ENCODE peak calls at places on chromosomes 7 and 10, in eight cellular contexts. P, D, U, A, R, L, H and J are unnamed samples. For H3K4me1, the result is how much of the 10 kb centered on the place peaks cover.

GRCh38 chr10:96632974-96633373 is 46.2 kb upstream of the TM9SF3 start:
- DNase-seq in P (no peak), D (no peak), U (peak), A (no peak), R (no peak), L (no peak), H (no peak), J (no peak)

GRCh38 chr10:82668266-82668665 is 793.3 kb downstream of the NRG3 start:
- DNase-seq in P (no peak), D (peak), U (no peak), A (no peak), R (no peak), L (no peak), H (no peak), J (no peak)

GRCh38 chr10:119724630-119725549 is 960 bp upstream of the INPP5F start:
- DNase-seq in P (no peak), D (no peak), U (no peak), A (no peak), R (no peak), L (no peak), H (no peak), J (no peak)

GRCh38 chr7:129986600-129986999 is 33.8 kb upstream of the UBE2H start:
- DNase-seq in P (no peak), D (no peak), U (no peak), A (no peak), R (no peak), L (no peak), H (no peak), J (no peak)

GRCh38 chr10:42690449-42691360 is 52.3 kb upstream of the ZNF33B start:
- DNase-seq in P (peak), D (peak), U (no peak), A (no peak), R (peak), L (no peak), H (no peak), J (no peak)

GRCh38 chr10:77974396-77975074 is 48.0 kb upstream of the DLG5 start:
- DNase-seq in P (peak), D (peak), U (peak), A (peak), R (peak), L (peak), H (no peak), J (no peak)

GRCh38 chr10:31017534-31018361 is 13.9 kb downstream of the ZNF438 start:
- DNase-seq in P (no peak), D (no peak), U (no peak), A (no peak), R (no peak), L (no peak), H (no peak), J (no peak)

GRCh38 chr7:157434231-157434630 is 97.4 kb downstream of the DNAJB6 start:
- DNase-seq in P (no peak), D (no peak), U (no peak), A (peak), R (peak), L (no peak), H (no peak), J (no peak)

GRCh38 chr10:62635127-62635526 is 169.4 kb upstream of the ADO start:
- DNase-seq in P (no peak), D (no peak), U (no peak), A (no peak), R (no peak), L (no peak), H (no peak), J (no peak)

GRCh38 chr7:42621543-42622219 is 290.2 kb downstream of the C7orf25 start:
- DNase-seq in P (no peak), D (peak), U (no peak), A (no peak), R (no peak), L (no peak), H (no peak), J (no peak)

GRCh38 chr10:73586583-73586984 is 4.6 kb downstream of the USP54 start:
- DNase-seq in P (peak), D (peak), U (peak), A (peak), R (no peak), L (peak), H (peak), J (no peak)

GRCh38 chr7:118949031-118949430 is 724.5 kb downstream of the ANKRD7 start:
- DNase-seq in P (no peak), D (no peak), U (no peak), A (no peak), R (no peak), L (no peak), H (no peak), J (no peak)

GRCh38 chr10:78349165-78349516 is 315.5 kb downstream of the RPS24 start:
- DNase-seq in P (no peak), D (no peak), U (no peak), A (no peak), R (peak), L (no peak), H (no peak), J (peak)

GRCh38 chr7:46291601-46292150 is 370.6 kb upstream of the IGFBP3 start:
- DNase-seq in P (no peak), D (no peak), U (peak), A (no peak), R (no peak), L (no peak), H (peak), J (no peak)

GRCh38 chr7:105775580-105775979 is 100.8 kb downstream of the ATXN7L1 start:
- DNase-seq in P (no peak), D (no peak), U (no peak), A (no peak), R (no peak), L (no peak), H (no peak), J (no peak)

GRCh38 chr7:47335071-47335470 is 246.8 kb downstream of the TNS3 start:
- DNase-seq in P (no peak), D (no peak), U (no peak), A (no peak), R (peak), L (no peak), H (no peak), J (no peak)

GRCh38 chr7:43040461-43040860 is 72.0 kb upstream of the HECW1 start:
- DNase-seq in P (no peak), D (peak), U (no peak), A (no peak), R (no peak), L (no peak), H (no peak), J (no peak)

GRCh38 chr10:120403109-120403508 is 53.9 kb upstream of the PLPP4 start:
- DNase-seq in P (no peak), D (no peak), U (no peak), A (no peak), R (no peak), L (no peak), H (no peak), J (no peak)

GRCh38 chr10:24925799-24926198 is 26.6 kb downstream of the PRTFDC1 start:
- DNase-seq in P (no peak), D (no peak), U (no peak), A (no peak), R (no peak), L (no peak), H (no peak), J (no peak)

GRCh38 chr7:45885264-45885882 is 2.9 kb upstream of the IGFBP1 start:
- DNase-seq in P (no peak), D (no peak), U (no peak), A (no peak), R (no peak), L (no peak), H (no peak), J (no peak)

GRCh38 chr7:129635300-129636029 is 23.9 kb downstream of the NRF1 start:
- DNase-seq in P (peak), D (peak), U (peak), A (peak), R (peak), L (peak), H (peak), J (peak)

GRCh38 chr7:115097175-115097671 is 175.3 kb downstream of the MDFIC start:
- DNase-seq in P (no peak), D (peak), U (no peak), A (no peak), R (no peak), L (no peak), H (no peak), J (no peak)

GRCh38 chr10:120978589-120979252 is 127.6 kb downstream of the WDR11 start:
- DNase-seq in P (no peak), D (peak), U (peak), A (no peak), R (no peak), L (no peak), H (no peak), J (no peak)

GRCh38 chr7:43583424-43584199 is 704 bp downstream of the STK17A start:
- DNase-seq in P (peak), D (peak), U (peak), A (peak), R (peak), L (peak), H (peak), J (peak)

GRCh38 chr10:86367339-86367951 is 850 bp upstream of the GRID1 start:
- DNase-seq in P (peak), D (no peak), U (no peak), A (no peak), R (peak), L (no peak), H (peak), J (no peak)

GRCh38 chr7:41162612-41163011 is 540.3 kb downstream of the INHBA start:
- DNase-seq in P (no peak), D (no peak), U (no peak), A (no peak), R (no peak), L (no peak), H (no peak), J (no peak)

GRCh38 chr10:119398996-119399395 is 143.5 kb downstream of the RGS10 start:
- DNase-seq in P (no peak), D (no peak), U (peak), A (no peak), R (no peak), L (no peak), H (no peak), J (no peak)

GRCh38 chr10:11089272-11089671 is 71.6 kb downstream of the CELF2 start:
- DNase-seq in P (no peak), D (no peak), U (no peak), A (no peak), R (no peak), L (no peak), H (no peak), J (no peak)

GRCh38 chr7:4416436-4417092 is 265.5 kb upstream of the FOXK1 start:
- DNase-seq in P (peak), D (peak), U (peak), A (peak), R (no peak), L (peak), H (no peak), J (no peak)

GRCh38 chr10:4407783-4408182 is 418.2 kb upstream of the AKR1E2 start:
- DNase-seq in P (no peak), D (peak), U (no peak), A (no peak), R (no peak), L (no peak), H (no peak), J (no peak)

GRCh38 chr10:121490906-121491519 is 107.2 kb downstream of the FGFR2 start:
- DNase-seq in P (no peak), D (no peak), U (no peak), A (no peak), R (no peak), L (peak), H (no peak), J (peak)

GRCh38 chr7:148290451-148291005 is 300.0 kb upstream of the C7orf33 start:
- DNase-seq in P (no peak), D (no peak), U (no peak), A (no peak), R (peak), L (no peak), H (no peak), J (no peak)

GRCh38 chr7:96710544-96710943 is 898 bp upstream of the SEM1 start:
- DNase-seq in P (no peak), D (no peak), U (no peak), A (no peak), R (no peak), L (no peak), H (no peak), J (no peak)

GRCh38 chr10:86344714-86345161 is 21.9 kb downstream of the GRID1 start:
- DNase-seq in P (no peak), D (no peak), U (no peak), A (no peak), R (no peak), L (no peak), H (no peak), J (no peak)

GRCh38 chr10:80199828-80200227 is 5.5 kb downstream of the ANXA11 start:
- DNase-seq in P (no peak), D (no peak), U (peak), A (peak), R (peak), L (peak), H (peak), J (no peak)
- TF ChIP-seq CTCF in P (no peak), D (no peak), U (no peak), A (peak), R (peak), L (peak), H (peak), J (no peak)

GRCh38 chr10:98260350-98260749 is 7.6 kb downstream of the LOXL4 start:
- DNase-seq in P (no peak), D (no peak), U (no peak), A (no peak), R (no peak), L (no peak), H (no peak), J (no peak)

GRCh38 chr10:98263088-98263487 is 4.9 kb downstream of the LOXL4 start:
- DNase-seq in P (no peak), D (no peak), U (no peak), A (no peak), R (no peak), L (no peak), H (no peak), J (no peak)

GRCh38 chr10:98262571-98262970 is 5.4 kb downstream of the LOXL4 start:
- DNase-seq in P (peak), D (no peak), U (no peak), A (peak), R (peak), L (no peak), H (no peak), J (no peak)

GRCh38 chr10:98260752-98261151 is 7.2 kb downstream of the LOXL4 start:
- DNase-seq in P (no peak), D (no peak), U (no peak), A (no peak), R (no peak), L (no peak), H (no peak), J (no peak)

GRCh38 chr10:98261436-98262277 is 6.3 kb downstream of the LOXL4 start:
- DNase-seq in P (no peak), D (no peak), U (no peak), A (no peak), R (no peak), L (no peak), H (no peak), J (no peak)
- H3K4me1 ChIP-seq in P (under half), D (under half), U (under half), A (under half), R (under half), L (under half), H (under half), J (under half)

DNA sequence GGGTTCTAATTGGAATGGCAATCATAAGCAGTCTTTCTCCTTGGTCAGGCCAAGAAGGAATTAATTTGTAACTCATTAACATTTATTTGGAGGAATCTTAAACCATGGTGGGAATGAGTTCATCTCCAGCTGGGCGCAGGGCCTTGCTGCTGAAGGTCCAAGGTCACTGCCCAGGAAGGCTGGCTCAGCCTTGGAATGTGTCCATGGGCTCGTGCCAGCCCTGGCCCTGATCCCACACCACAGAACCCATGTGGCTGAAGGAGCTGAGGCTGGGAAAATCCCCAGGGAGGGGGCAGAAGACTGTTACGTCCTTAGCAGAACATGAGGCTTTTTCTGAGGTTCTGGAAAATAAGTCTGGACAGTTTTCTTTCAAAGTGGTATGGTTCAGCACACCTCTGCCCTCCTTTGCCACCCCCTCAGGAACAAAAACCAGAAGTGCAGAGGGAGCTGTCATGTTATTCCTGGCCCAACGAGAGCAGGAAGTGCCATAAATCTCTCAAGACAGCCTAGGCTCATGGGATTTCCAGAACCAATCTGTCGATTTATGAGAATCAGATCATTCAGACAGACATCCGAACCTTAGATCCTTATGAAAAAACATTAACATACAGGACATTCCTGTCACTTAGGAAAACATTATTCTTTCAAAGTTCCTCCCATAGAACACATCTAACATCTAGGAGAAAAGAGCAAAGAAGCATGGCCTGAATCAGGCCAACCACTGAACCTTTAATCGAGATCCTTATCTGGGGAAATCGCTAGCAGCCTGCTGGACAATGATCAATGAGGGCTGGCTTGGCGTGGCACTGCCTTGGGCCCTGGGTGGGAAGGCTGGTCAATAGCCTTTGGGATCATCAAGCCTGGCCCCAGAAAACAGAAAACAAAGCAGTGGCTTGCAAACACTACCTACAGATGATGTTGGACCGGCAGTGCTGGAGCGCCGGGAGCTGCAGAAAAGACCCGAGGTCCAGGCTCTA is 134.3 kb downstream of the TAX1BP1 start:
- DNase-seq in P (no peak), D (no peak), U (no peak), A (peak), R (no peak), L (peak), H (peak), J (peak)
- H3K4me3 ChIP-seq in P (no peak), D (no peak), U (no peak), A (no peak), R (no peak), L (no peak), H (no peak), J (no peak)

DNA sequence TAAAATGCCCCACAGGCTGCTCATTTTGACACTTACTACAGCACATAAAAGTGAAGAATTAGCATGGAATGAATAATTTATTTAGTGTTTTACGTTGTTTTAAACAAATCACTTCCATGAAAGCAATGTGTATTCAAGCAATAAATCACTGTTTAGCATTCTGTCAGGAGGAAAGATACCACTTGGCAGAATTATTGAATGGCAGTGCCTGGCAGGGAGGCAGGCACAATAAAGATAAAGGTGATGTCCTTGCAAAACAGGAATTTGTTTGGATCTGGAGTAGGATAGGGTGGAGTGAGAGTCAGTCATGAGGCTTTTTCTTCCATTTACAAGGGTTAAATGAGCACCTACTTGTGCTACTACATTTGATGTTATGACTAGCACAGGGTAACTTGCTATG is 190.8 kb downstream of the SORCS1 start:
- DNase-seq in P (no peak), D (no peak), U (no peak), A (no peak), R (no peak), L (no peak), H (no peak), J (no peak)
- TF ChIP-seq CTCF in P (no peak), D (no peak), U (no peak), A (no peak), R (no peak), L (no peak), H (no peak), J (no peak)